ENCODE peak calls at places on chromosomes 5 and 9, in six cellular contexts. P is A549, C is SK-N-SH, T is PC-9, A is psoas muscle, Q is mucosa of descending colon. J is an unnamed sample. For H3K4me1, the result is how much of the 10 kb centered on the place peaks cover.

GRCh38 chr9:27165670-27166069 is 56.6 kb downstream of the TEK start:
- DNase-seq in P (no peak), C (no peak), T (no peak), A (no peak), Q (no peak), J (no peak)

GRCh38 chr5:181062631-181063030 is 22.6 kb downstream of the BTNL9 start:
- DNase-seq in P (no peak), C (no peak), T (no peak), A (no peak), Q (no peak), J (no peak)

GRCh38 chr5:172730222-172730621 is 40.8 kb downstream of the DUSP1 start:
- DNase-seq in P (no peak), C (no peak), T (no peak), A (no peak), Q (no peak), J (no peak)

GRCh38 chr5:143699121-143699520 is 112.8 kb upstream of the HMHB1 start:
- DNase-seq in P (no peak), C (no peak), T (no peak), A (no peak), Q (no peak), J (no peak)

GRCh38 chr5:137516961-137517360 is 17.8 kb upstream of the SPOCK1 start:
- DNase-seq in P (no peak), C (no peak), T (no peak), A (no peak), Q (no peak), J (no peak)

GRCh38 chr5:133240425-133241091 is 188.7 kb downstream of the HSPA4 start:
- DNase-seq in P (peak), C (peak), T (peak), A (no peak), Q (peak), J (no peak)

GRCh38 chr9:79570449-79571308 is 1.1 kb upstream of the TLE4 start:
- DNase-seq in P (peak), C (peak), T (no peak), A (peak), Q (peak), J (no peak)

GRCh38 chr9:121288874-121289553 is 21.1 kb downstream of the GSN start:
- DNase-seq in P (no peak), C (no peak), T (peak), A (peak), Q (peak), J (peak)

GRCh38 chr5:136191304-136192014 is 1.5 kb downstream of the SMIM32 start:
- DNase-seq in P (no peak), C (peak), T (no peak), A (no peak), Q (peak), J (no peak)

GRCh38 chr9:23887781-23888180 is 61.7 kb upstream of the ELAVL2 start:
- DNase-seq in P (no peak), C (no peak), T (no peak), A (no peak), Q (no peak), J (no peak)

GRCh38 chr5:117731445-117731844 is 1156.8 kb upstream of the SEMA6A start:
- DNase-seq in P (no peak), C (no peak), T (no peak), A (no peak), Q (no peak), J (no peak)

GRCh38 chr9:130845901-130846381 is 10.9 kb downstream of the ABL1 start:
- DNase-seq in P (peak), C (peak), T (no peak), A (no peak), Q (no peak), J (no peak)

GRCh38 chr9:37100317-37100716 is 20.1 kb upstream of the ZCCHC7 start:
- DNase-seq in P (no peak), C (no peak), T (peak), A (no peak), Q (no peak), J (no peak)

GRCh38 chr9:132415181-132415580 is 5.2 kb downstream of the CFAP77 start:
- DNase-seq in P (no peak), C (no peak), T (no peak), A (no peak), Q (no peak), J (no peak)

GRCh38 chr5:147140558-147140957 is 94.3 kb upstream of the STK32A start:
- DNase-seq in P (no peak), C (no peak), T (no peak), A (no peak), Q (no peak), J (no peak)

GRCh38 chr9:93450817-93451761 is at the start of gene FAM120A:
- DNase-seq in P (peak), C (peak), T (peak), A (peak), Q (peak), J (peak)

GRCh38 chr9:123005964-123006363 is 27.5 kb upstream of the GPR21 start:
- DNase-seq in P (no peak), C (no peak), T (no peak), A (no peak), Q (no peak), J (no peak)

GRCh38 chr5:83726912-83727311 is 6.3 kb upstream of the HAPLN1 start:
- DNase-seq in P (no peak), C (no peak), T (no peak), A (no peak), Q (no peak), J (no peak)

GRCh38 chr5:67771221-67771620 is 444.3 kb upstream of the PIK3R1 start:
- DNase-seq in P (no peak), C (no peak), T (no peak), A (no peak), Q (no peak), J (no peak)

GRCh38 chr9:33320568-33321261 is 30.4 kb downstream of the NFX1 start:
- DNase-seq in P (peak), C (no peak), T (peak), A (no peak), Q (no peak), J (peak)

GRCh38 chr9:89484475-89485404 is 13.2 kb downstream of the SEMA4D start:
- DNase-seq in P (no peak), C (no peak), T (no peak), A (no peak), Q (no peak), J (no peak)

GRCh38 chr5:107522456-107522855 is 148.3 kb downstream of the EFNA5 start:
- DNase-seq in P (no peak), C (no peak), T (no peak), A (no peak), Q (no peak), J (no peak)

GRCh38 chr9:32430720-32431119 is 46.3 kb downstream of the ACO1 start:
- DNase-seq in P (no peak), C (no peak), T (no peak), A (no peak), Q (no peak), J (no peak)

GRCh38 chr9:36934478-36935065 is 99.5 kb downstream of the PAX5 start:
- DNase-seq in P (no peak), C (peak), T (no peak), A (no peak), Q (no peak), J (no peak)

GRCh38 chr9:123725389-123725788 is 204.5 kb downstream of the DENND1A start:
- DNase-seq in P (no peak), C (peak), T (no peak), A (peak), Q (no peak), J (no peak)

GRCh38 chr5:82719368-82719767 is 357.8 kb downstream of the TMEM167A start:
- DNase-seq in P (no peak), C (no peak), T (no peak), A (no peak), Q (no peak), J (no peak)

GRCh38 chr5:177362871-177363507 is 5.3 kb downstream of the RGS14 start:
- DNase-seq in P (peak), C (peak), T (peak), A (peak), Q (peak), J (peak)

GRCh38 chr5:95713960-95714710 is 17.0 kb upstream of the RHOBTB3 start:
- DNase-seq in P (no peak), C (no peak), T (no peak), A (no peak), Q (no peak), J (no peak)

GRCh38 chr5:82022499-82022898 is 50.7 kb downstream of the ATG10 start:
- DNase-seq in P (no peak), C (no peak), T (no peak), A (no peak), Q (no peak), J (no peak)

GRCh38 chr5:80931423-80931822 is 28.7 kb upstream of the RASGRF2 start:
- DNase-seq in P (no peak), C (peak), T (no peak), A (no peak), Q (no peak), J (no peak)

GRCh38 chr9:130298663-130299279 is 33.2 kb downstream of the HMCN2 start:
- DNase-seq in P (no peak), C (no peak), T (no peak), A (peak), Q (no peak), J (no peak)

GRCh38 chr9:129898205-129898604 is 62.9 kb downstream of the USP20 start:
- DNase-seq in P (peak), C (no peak), T (no peak), A (no peak), Q (no peak), J (no peak)

DNA sequence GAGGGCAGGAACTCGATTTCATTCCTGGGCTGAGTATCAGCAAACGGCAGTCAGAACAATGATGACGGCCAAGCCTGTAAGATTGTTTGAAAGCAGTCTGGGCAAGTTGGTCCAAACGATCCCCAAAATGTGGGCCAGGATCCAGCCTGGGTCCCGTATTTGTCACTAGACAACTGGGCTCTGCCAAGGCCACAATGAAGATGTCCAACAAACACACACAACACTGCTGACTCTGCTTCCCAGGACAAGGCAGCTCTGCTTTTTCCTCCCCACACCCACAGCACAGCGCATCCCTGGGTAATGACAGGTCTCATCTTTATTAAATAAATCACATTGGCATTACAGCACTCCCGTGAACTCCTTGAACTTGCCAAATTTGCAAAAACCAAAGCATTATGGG is 424.0 kb upstream of the ACTBL2 start:
- DNase-seq in P (no peak), C (no peak), T (no peak), A (no peak), Q (no peak), J (no peak)
- H3K4me1 ChIP-seq in P (under half), C (under half), T (under half), A (under half), Q (under half), J (under half)

DNA sequence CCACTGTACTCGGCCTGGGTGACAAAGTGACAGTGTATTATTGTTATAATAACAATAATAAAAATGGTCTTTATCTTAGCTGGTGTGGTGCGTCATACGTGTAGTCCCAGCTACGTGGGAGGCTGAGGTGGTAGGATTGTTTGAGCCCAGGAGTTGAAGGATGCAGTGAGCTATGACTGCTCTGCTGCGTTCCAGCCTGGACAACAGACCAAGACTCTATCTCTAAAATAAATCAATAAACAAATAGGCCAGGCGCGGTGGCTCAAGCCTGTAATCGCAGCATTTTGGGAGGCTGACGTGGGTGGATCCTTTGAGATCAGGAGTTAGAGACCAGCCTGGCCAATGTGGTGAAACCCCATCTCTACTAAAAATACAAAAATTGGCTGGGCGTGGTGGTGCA is 9.2 kb upstream of the DENND4C start:
- DNase-seq in P (no peak), C (no peak), T (no peak), A (no peak), Q (no peak), J (no peak)
- H3K4me1 ChIP-seq in P (under half), C (under half), T (under half), A (under half), Q (under half), J (under half)

DNA sequence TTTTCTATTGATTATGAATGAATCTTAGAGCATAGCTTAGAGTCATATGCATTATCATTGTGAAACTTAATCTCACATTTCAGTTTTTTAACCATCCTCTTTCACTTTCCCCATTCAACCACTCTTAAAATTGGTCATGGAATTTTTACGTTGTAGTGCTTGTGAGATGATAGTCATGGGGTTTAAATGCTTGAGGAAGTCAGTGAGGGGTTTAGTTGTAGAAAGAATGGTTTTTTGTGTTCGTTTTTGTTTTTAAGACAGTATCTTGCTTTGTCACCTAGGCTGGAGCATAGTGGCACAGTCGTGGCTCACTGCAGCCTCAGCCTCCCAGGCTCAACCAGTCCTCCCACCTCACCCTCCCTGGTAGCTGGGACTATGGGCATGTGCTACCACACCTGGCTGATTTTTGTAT is 19.6 kb downstream of the UGCG start:
- DNase-seq in P (no peak), C (no peak), T (no peak), A (no peak), Q (no peak), J (no peak)
- H3K4me1 ChIP-seq in P (under half), C (under half), T (under half), A (under half), Q (under half), J (half or more)

GRCh38 chr9:94824913-94825619 is 98.6 kb downstream of the AOPEP start:
- DNase-seq in P (no peak), C (no peak), T (no peak), A (no peak), Q (no peak), J (no peak)

GRCh38 chr9:94826044-94826443 is 99.5 kb downstream of the AOPEP start:
- DNase-seq in P (no peak), C (no peak), T (no peak), A (peak), Q (no peak), J (no peak)

GRCh38 chr9:94824401-94824800 is 97.9 kb downstream of the AOPEP start:
- DNase-seq in P (no peak), C (no peak), T (no peak), A (no peak), Q (no peak), J (no peak)

GRCh38 chr9:94825620-94825958 is 99.1 kb downstream of the AOPEP start:
- DNase-seq in P (no peak), C (no peak), T (no peak), A (no peak), Q (no peak), J (no peak)

GRCh38 chr9:94823710-94824109 is 97.2 kb downstream of the AOPEP start:
- DNase-seq in P (no peak), C (no peak), T (no peak), A (no peak), Q (no peak), J (no peak)
- H3K4me1 ChIP-seq in P (half or more), C (under half), T (half or more), A (under half), Q (under half), J (under half)

GRCh38 chr9:137025120-137025966 is 2.7 kb downstream of the ABCA2 start:
- DNase-seq in P (no peak), C (peak), T (peak), A (no peak), Q (peak), J (peak)

GRCh38 chr9:137022620-137023008 is 5.4 kb downstream of the ABCA2 start:
- DNase-seq in P (no peak), C (no peak), T (no peak), A (no peak), Q (no peak), J (no peak)

GRCh38 chr9:137021979-137022619 is 5.9 kb downstream of the ABCA2 start:
- DNase-seq in P (peak), C (peak), T (peak), A (peak), Q (peak), J (peak)

GRCh38 chr9:137023157-137023556 is 4.9 kb downstream of the ABCA2 start:
- DNase-seq in P (no peak), C (no peak), T (no peak), A (no peak), Q (no peak), J (no peak)

DNA sequence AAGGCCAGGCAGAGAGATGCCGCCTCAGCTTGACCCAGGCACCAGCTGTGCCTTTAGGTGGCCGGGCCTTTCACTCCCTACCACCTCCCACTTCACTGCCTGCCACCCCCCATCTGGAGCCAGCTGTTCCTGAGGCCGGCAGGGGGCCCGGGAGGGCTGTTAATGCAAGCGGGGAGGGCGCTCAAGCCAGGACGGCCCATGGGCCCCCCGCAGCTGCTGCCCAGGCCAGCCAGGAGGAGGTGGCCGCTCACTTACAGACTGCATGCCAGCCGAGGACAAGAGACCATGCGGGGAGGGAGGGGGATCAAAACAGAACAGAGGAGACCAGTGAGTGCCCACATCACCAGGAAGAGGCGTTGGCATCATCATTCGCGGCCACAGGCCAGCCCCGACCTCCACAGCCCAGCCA is 4.5 kb downstream of the ABCA2 start:
- DNase-seq in P (no peak), C (no peak), T (no peak), A (no peak), Q (no peak), J (no peak)
- H3K4me1 ChIP-seq in P (under half), C (under half), T (under half), A (under half), Q (under half), J (under half)

GRCh38 chr5:173920024-173920753 is 32.0 kb downstream of the CPEB4 start:
- DNase-seq in P (no peak), C (no peak), T (no peak), A (no peak), Q (no peak), J (peak)
- H3K4me1 ChIP-seq in P (half or more), C (under half), T (under half), A (half or more), Q (under half), J (half or more)

GRCh38 chr5:151060742-151061141 is 20.1 kb downstream of the TNIP1 start:
- DNase-seq in P (no peak), C (no peak), T (no peak), A (peak), Q (no peak), J (no peak)
- H3K4me1 ChIP-seq in P (half or more), C (under half), T (under half), A (half or more), Q (under half), J (under half)

GRCh38 chr9:134367061-134367460 is 40.8 kb downstream of the RXRA start:
- DNase-seq in P (no peak), C (peak), T (no peak), A (no peak), Q (no peak), J (no peak)
- H3K4me1 ChIP-seq in P (under half), C (under half), T (under half), A (half or more), Q (under half), J (half or more)

J was measured in body of pancreas.